ENCODE peak calls at places on chromosomes 7 and 10, in six cellular contexts. N is AG08395, U is GM04504, C is Panc1, G is mesothelial cell of epicardium, B is H9. J is an unnamed sample.
A peak's percentile ranks its signal among the peaks of the same experiment; 100 is the strongest.

GRCh38 chr7:158695726-158696452 is 8.7 kb downstream of the NCAPG2 start:
- DNase-seq in N (peak; percentile 88), U (peak; percentile 68), C (no peak), G (no peak), B (peak; percentile 33), J (no peak)

GRCh38 chr10:31129261-31129660 is 97.6 kb upstream of the ZNF438 start:
- DNase-seq in N (peak; percentile 25), U (peak; percentile 56), C (no peak), G (no peak), B (peak; percentile 49), J (no peak)

GRCh38 chr10:108574233-108574632 is 1349.1 kb downstream of the XPNPEP1 start:
- DNase-seq in N (no peak), U (no peak), C (no peak), G (no peak), B (no peak), J (no peak)

GRCh38 chr7:29649876-29650275 is 86.2 kb downstream of the PRR15 start:
- DNase-seq in N (no peak), U (no peak), C (no peak), G (no peak), B (no peak), J (no peak)

GRCh38 chr10:19659920-19660655 is 156.1 kb upstream of the PLXDC2 start:
- DNase-seq in N (no peak), U (no peak), C (no peak), G (no peak), B (no peak), J (peak; percentile 53)

GRCh38 chr7:18896343-18896975 is 221.0 kb downstream of the TWIST1 start:
- DNase-seq in N (no peak), U (no peak), C (no peak), G (no peak), B (no peak), J (no peak)

GRCh38 chr7:45457591-45457990 is 116.6 kb upstream of the ADCY1 start:
- DNase-seq in N (no peak), U (no peak), C (no peak), G (no peak), B (no peak), J (no peak)

GRCh38 chr7:46508541-46508940 is 587.5 kb upstream of the IGFBP3 start:
- DNase-seq in N (no peak), U (no peak), C (no peak), G (no peak), B (no peak), J (no peak)

GRCh38 chr7:47374538-47374937 is 207.4 kb downstream of the TNS3 start:
- DNase-seq in N (no peak), U (no peak), C (no peak), G (no peak), B (no peak), J (no peak)

GRCh38 chr7:157120181-157120580 is 18.5 kb upstream of the UBE3C start:
- DNase-seq in N (no peak), U (no peak), C (no peak), G (no peak), B (no peak), J (no peak)